ENCODE peak calls at places on chromosome X, in eight cellular contexts. R is WTC11, M is left ventricle myocardium inferior, L is OCI-LY7, U is astrocyte of the cerebellum, P is HFF-Myc, I is right atrium auricular region, J is neural progenitor cell. Y is an unnamed sample.

GRCh38 chrX:10628906-10629305 is 8.5 kb upstream of the MID1 start:
- DNase-seq in R (no peak), M (no peak), L (no peak), U (no peak), P (no peak), I (no peak), J (no peak), Y (no peak)

GRCh38 chrX:13851996-13852695 is 35.3 kb upstream of the GPM6B start:
- DNase-seq in R (no peak), M (no peak), L (peak; percentile 30), U (no peak), P (no peak), I (no peak), J (no peak), Y (no peak)

GRCh38 chrX:69285401-69285871 is 120.2 kb upstream of the PJA1 start:
- DNase-seq in R (no peak), M (peak; percentile 51), L (no peak), U (no peak), P (no peak), I (no peak), J (peak; percentile 35), Y (no peak)

GRCh38 chrX:24528605-24529004 is 63.5 kb downstream of the PDK3 start:
- DNase-seq in R (no peak), M (no peak), L (no peak), U (no peak), P (no peak), I (no peak), J (peak; percentile 71), Y (no peak)

GRCh38 chrX:53280703-53281320 is 572 bp downstream of the IQSEC2 start:
- DNase-seq in R (no peak), M (peak; percentile 71), L (no peak), U (no peak), P (no peak), I (peak; percentile 70), J (peak; percentile 27), Y (no peak)

GRCh38 chrX:77749695-77750094 is 36.3 kb downstream of the ATRX start:
- DNase-seq in R (no peak), M (no peak), L (no peak), U (no peak), P (no peak), I (no peak), J (no peak), Y (no peak)

GRCh38 chrX:47218280-47218919 is at the start of gene CDK16:
- DNase-seq in R (peak; percentile 54), M (peak; percentile 70), L (peak; percentile 83), U (peak; percentile 57), P (peak; percentile 29), I (peak; percentile 83), J (peak; percentile 89), Y (peak; percentile 81)

GRCh38 chrX:30875957-30876356 is 13.1 kb downstream of the TAB3 start:
- DNase-seq in R (no peak), M (no peak), L (no peak), U (no peak), P (no peak), I (no peak), J (no peak), Y (no peak)

GRCh38 chrX:136630881-136631280 is 17.1 kb upstream of the CD40LG start:
- DNase-seq in R (no peak), M (no peak), L (no peak), U (no peak), P (no peak), I (no peak), J (no peak), Y (no peak)

GRCh38 chrX:152061083-152061482 is 77.3 kb downstream of the MAGEA10 start:
- DNase-seq in R (no peak), M (no peak), L (no peak), U (no peak), P (no peak), I (no peak), J (no peak), Y (no peak)

GRCh38 chrX:150198776-150199175 is 164.3 kb upstream of the MAMLD1 start:
- DNase-seq in R (no peak), M (no peak), L (no peak), U (no peak), P (no peak), I (no peak), J (no peak), Y (no peak)

GRCh38 chrX:110941906-110942305 is 146.3 kb upstream of the CHRDL1 start:
- DNase-seq in R (no peak), M (no peak), L (no peak), U (no peak), P (no peak), I (no peak), J (no peak), Y (no peak)

GRCh38 chrX:110944793-110945466 is 149.3 kb upstream of the CHRDL1 start:
- DNase-seq in R (peak; percentile 20), M (no peak), L (no peak), U (no peak), P (no peak), I (no peak), J (peak; percentile 65), Y (peak; percentile 29)

GRCh38 chrX:110938977-110939732 is 143.5 kb upstream of the CHRDL1 start:
- DNase-seq in R (no peak), M (no peak), L (no peak), U (no peak), P (no peak), I (no peak), J (no peak), Y (no peak)

DNA sequence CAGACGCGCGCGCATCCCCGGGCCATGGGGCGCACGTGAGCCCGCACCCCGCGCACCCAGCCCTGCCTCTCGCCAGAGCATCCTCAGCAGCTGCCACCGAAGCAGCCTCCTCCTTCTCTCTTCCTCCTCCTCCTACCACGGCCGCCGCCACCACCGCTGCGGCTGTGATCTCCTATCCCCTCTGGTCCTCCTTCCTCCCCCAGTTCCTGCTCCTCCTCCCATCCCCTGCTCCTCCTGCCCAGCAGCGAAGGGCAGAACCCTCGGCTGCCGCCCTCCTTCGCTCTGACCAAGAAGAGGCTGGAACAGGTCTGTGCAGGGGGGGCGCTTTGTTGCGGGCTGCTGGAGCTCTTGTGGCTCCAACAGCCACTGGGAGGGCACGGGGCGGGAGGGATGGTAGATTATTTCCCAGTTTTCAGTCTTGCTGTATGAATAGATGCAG is 148.7 kb upstream of the CHRDL1 start:
- DNase-seq in R (peak; percentile 28), M (no peak), L (no peak), U (no peak), P (no peak), I (no peak), J (peak; percentile 61), Y (peak; percentile 40)
- TF ChIP-seq CTCF in R (no peak), M (no peak), L (no peak), U (no peak), P (no peak), I (no peak), J (no peak), Y (no peak)

GRCh38 chrX:153972368-153973126 is at the start of gene TMEM187:
- DNase-seq in R (peak; percentile 82), M (peak; percentile 85), L (peak; percentile 94), U (peak; percentile 60), P (peak; percentile 69), I (peak; percentile 89), J (peak; percentile 93), Y (peak; percentile 85)
- TF ChIP-seq CTCF in R (no peak), M (no peak), L (no peak), U (no peak), P (no peak), I (no peak), J (no peak), Y (no peak)

DNA sequence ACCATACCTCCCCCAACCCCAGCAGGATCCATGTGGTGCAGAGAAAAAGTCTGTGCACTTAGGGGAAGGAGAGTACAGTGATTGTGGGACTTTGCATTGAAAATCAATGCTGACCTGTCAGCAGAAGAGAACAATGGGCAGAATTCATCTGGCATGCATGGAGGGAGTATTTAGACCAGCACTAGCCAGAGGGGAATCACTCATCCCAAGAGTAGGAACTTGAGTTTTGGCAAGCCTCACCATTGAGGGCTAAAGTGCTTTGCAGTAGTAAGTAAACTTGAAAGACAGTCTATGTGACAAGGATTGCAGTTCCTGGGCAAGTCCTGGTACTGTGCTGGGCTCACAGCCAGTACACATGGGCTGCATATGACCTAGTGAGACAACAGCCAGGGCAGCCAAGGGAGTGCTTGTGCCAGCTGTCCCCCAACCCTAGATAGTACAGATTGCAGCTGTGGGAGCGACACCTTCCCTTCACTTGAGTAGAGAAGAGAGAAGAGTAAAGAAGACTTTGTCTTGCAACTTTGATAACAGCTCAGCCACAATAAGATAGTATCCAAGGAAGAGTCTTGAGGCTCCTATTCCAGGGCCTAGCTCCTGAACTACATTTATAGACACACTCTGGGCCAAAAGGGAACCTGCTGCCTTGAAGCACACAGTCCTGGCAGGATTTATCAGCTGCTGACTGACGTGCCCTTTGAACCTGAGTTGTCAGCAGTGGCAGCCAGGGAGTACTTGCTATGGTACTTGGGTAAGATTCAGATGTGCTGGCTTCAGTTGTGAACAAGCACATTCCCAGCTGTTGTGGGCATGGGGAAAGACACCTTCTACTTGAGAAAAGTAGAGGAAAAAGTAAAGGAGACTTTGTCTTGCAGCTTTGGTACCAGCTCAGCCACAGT is 48.7 kb downstream of the HDX start:
- DNase-seq in R (no peak), M (peak; percentile 10), L (no peak), U (no peak), P (peak; percentile 11), I (no peak), J (no peak), Y (no peak)
- TF ChIP-seq CTCF in R (no peak), M (no peak), L (no peak), U (no peak), P (no peak), I (no peak), J (no peak), Y (no peak)

GRCh38 chrX:153460826-153461225 is 9.6 kb downstream of the HAUS7 start:
- DNase-seq in R (peak; percentile 73), M (no peak), L (peak; percentile 58), U (no peak), P (no peak), I (no peak), J (peak; percentile 69), Y (no peak)
- TF ChIP-seq CTCF in R (peak; percentile 21), M (peak; percentile 66), L (peak; percentile 79), U (peak; percentile 71), P (peak; percentile 66), I (peak; percentile 27), J (peak; percentile 68), Y (peak; percentile 50)

GRCh38 chrX:106959897-106960296 is 39.7 kb downstream of the CLDN2 start:
- DNase-seq in R (no peak), M (no peak), L (no peak), U (peak; percentile 34), P (no peak), I (no peak), J (peak; percentile 47), Y (no peak)
- TF ChIP-seq CTCF in R (no peak), M (no peak), L (no peak), U (peak; percentile 45), P (peak; percentile 9), I (no peak), J (peak; percentile 48), Y (no peak)

DNA sequence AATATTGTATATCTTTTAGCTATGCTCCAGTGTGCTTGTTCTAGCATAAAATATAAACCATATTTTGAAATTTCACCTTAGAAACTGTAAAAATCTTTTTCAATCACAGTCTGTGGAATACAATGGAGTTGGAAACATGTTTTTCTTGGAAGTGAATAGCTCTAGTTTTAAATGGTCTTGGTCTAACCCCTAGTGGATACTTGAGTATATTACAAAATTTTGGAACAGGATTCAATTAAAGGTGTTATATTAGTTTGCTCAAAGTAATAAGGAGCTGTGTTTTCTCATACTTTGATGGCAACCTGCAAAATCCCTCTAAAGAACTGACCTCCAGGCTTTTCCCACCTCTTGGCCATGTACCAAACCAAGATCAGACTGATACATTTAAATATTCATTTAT is 48.2 kb downstream of the STK26 start:
- DNase-seq in R (no peak), M (no peak), L (peak; percentile 9), U (no peak), P (no peak), I (no peak), J (no peak), Y (no peak)
- TF ChIP-seq CTCF in R (no peak), M (peak; percentile 22), L (peak; percentile 67), U (no peak), P (peak; percentile 7), I (no peak), J (peak; percentile 31), Y (peak; percentile 48)

GRCh38 chrX:15854080-15854655 is 445 bp downstream of the AP1S2 start:
- DNase-seq in R (peak; percentile 54), M (peak; percentile 57), L (peak; percentile 55), U (no peak), P (no peak), I (peak; percentile 62), J (peak; percentile 93), Y (peak; percentile 63)
- TF ChIP-seq CTCF in R (no peak), M (peak; percentile 38), L (peak; percentile 50), U (peak; percentile 3), P (no peak), I (no peak), J (peak; percentile 53), Y (peak; percentile 22)

Y was measured in dorsolateral prefrontal cortex.